ENCODE peak calls at places on chromosomes 3 and 15, in five cellular contexts. D is right atrium auricular region, I is progenitor cell of endocrine pancreas, O is AG10803, P is H1. L is an unnamed sample.

GRCh38 chr15:67850336-67850735 is 10.5 kb upstream of the RNU6-1 start:
- DNase-seq in P (no peak), O (no peak), D (no peak), I (no peak), L (no peak)

GRCh38 chr3:157632081-157632480 is 128.9 kb upstream of the VEPH1 start:
- DNase-seq in O (peak), P (no peak), D (no peak), I (no peak), L (no peak)

GRCh38 chr15:85831415-85832113 is 36.8 kb upstream of the KLHL25 start:
- DNase-seq in P (no peak), I (peak), D (peak), O (peak), L (no peak)

GRCh38 chr3:157119369-157119951 is 40.5 kb downstream of the CCNL1 start:
- DNase-seq in P (no peak), O (no peak), I (no peak), D (no peak), L (no peak)

GRCh38 chr3:94500146-94500545 is 437.3 kb downstream of the NSUN3 start:
- DNase-seq in I (no peak), P (no peak), O (no peak), D (no peak), L (no peak)

GRCh38 chr3:117600112-117600511 is 890.5 kb downstream of the TUSC7 start:
- DNase-seq in I (no peak), D (no peak), O (no peak), P (no peak), L (no peak)

GRCh38 chr15:81394609-81395008 is 20.6 kb upstream of the TMC3 start:
- DNase-seq in D (no peak), O (no peak), P (no peak), I (no peak), L (no peak)

GRCh38 chr3:158279584-158279983 is 169.7 kb downstream of the RSRC1 start:
- DNase-seq in P (no peak), D (no peak), O (no peak), I (no peak), L (no peak)

GRCh38 chr3:138049157-138049919 is 39.4 kb downstream of the CLDN18 start:
- DNase-seq in I (no peak), O (peak), P (no peak), D (no peak), L (no peak)

GRCh38 chr3:57919987-57920386 is 88.2 kb upstream of the FLNB start:
- DNase-seq in P (no peak), D (no peak), I (no peak), O (no peak), L (no peak)

GRCh38 chr3:184156522-184156955 is 1.4 kb downstream of the DVL3 start:
- DNase-seq in D (no peak), P (no peak), I (peak), O (peak), L (no peak)

GRCh38 chr15:71294636-71295241 is 179.5 kb downstream of the THSD4 start:
- DNase-seq in I (no peak), O (peak), P (no peak), D (no peak), L (no peak)

GRCh38 chr3:30078736-30079135 is 527.7 kb upstream of the TGFBR2 start:
- DNase-seq in D (no peak), O (no peak), I (no peak), P (no peak), L (no peak)

GRCh38 chr3:4772171-4772804 is 206.9 kb upstream of the BHLHE40 start:
- DNase-seq in D (peak), I (no peak), O (peak), P (no peak), L (no peak)

GRCh38 chr3:53170325-53171108 is 9.5 kb downstream of the PRKCD start:
- DNase-seq in D (no peak), O (no peak), P (no peak), I (no peak), L (peak)

GRCh38 chr15:83107841-83108181 is 366 bp downstream of the TM6SF1 start:
- DNase-seq in P (no peak), I (no peak), O (no peak), D (no peak), L (no peak)

GRCh38 chr15:83109532-83109931 is 2.1 kb downstream of the TM6SF1 start:
- DNase-seq in P (no peak), I (no peak), D (no peak), O (no peak), L (no peak)

GRCh38 chr15:83108266-83109219 is 1.1 kb downstream of the TM6SF1 start:
- DNase-seq in P (no peak), O (peak), I (no peak), D (peak), L (peak)

GRCh38 chr15:83105450-83105849 is 2.0 kb upstream of the TM6SF1 start:
- DNase-seq in O (no peak), P (no peak), D (peak), I (no peak), L (no peak)

GRCh38 chr15:83106994-83107840 is at the start of gene TM6SF1:
- DNase-seq in D (no peak), I (peak), O (no peak), P (no peak), L (no peak)
- TF ChIP-seq CTCF in D (no peak), I (no peak), O (no peak), P (no peak), L (no peak)

GRCh38 chr3:55723653-55724406 is 236.7 kb upstream of the WNT5A start:
- DNase-seq in O (no peak), P (no peak), I (no peak), D (no peak), L (no peak)
- TF ChIP-seq CTCF in O (no peak), P (peak), I (no peak), D (no peak), L (no peak)

GRCh38 chr3:188306435-188306980 is 152.6 kb downstream of the LPP start:
- DNase-seq in P (no peak), D (no peak), O (peak), I (no peak), L (no peak)

GRCh38 chr3:188305220-188305619 is 151.3 kb downstream of the LPP start:
- DNase-seq in P (no peak), I (no peak), O (no peak), D (no peak), L (no peak)

GRCh38 chr3:188303823-188304222 is 149.9 kb downstream of the LPP start:
- DNase-seq in D (no peak), O (no peak), I (no peak), P (no peak), L (no peak)

GRCh38 chr3:188301147-188301546 is 147.2 kb downstream of the LPP start:
- DNase-seq in P (no peak), O (no peak), D (no peak), I (no peak), L (no peak)

GRCh38 chr3:188303286-188303799 is 149.4 kb downstream of the LPP start:
- DNase-seq in O (no peak), D (no peak), P (no peak), I (no peak), L (no peak)
- TF ChIP-seq CTCF in O (no peak), D (no peak), P (no peak), I (no peak), L (no peak)

GRCh38 chr3:126355777-126356372 is 1.3 kb downstream of the KLF15 start:
- DNase-seq in I (peak), D (peak), P (peak), O (peak), L (no peak)
- TF ChIP-seq CTCF in I (no peak), D (no peak), P (no peak), O (no peak), L (no peak)

GRCh38 chr3:189272500-189273119 is 100.8 kb downstream of the TPRG1 start:
- DNase-seq in D (no peak), P (no peak), O (no peak), I (no peak), L (no peak)

GRCh38 chr3:189275182-189275581 is 103.4 kb downstream of the TPRG1 start:
- DNase-seq in P (no peak), O (no peak), I (no peak), D (no peak), L (no peak)

GRCh38 chr3:189276481-189277190 is 104.9 kb downstream of the TPRG1 start:
- DNase-seq in O (peak), D (no peak), P (no peak), I (no peak), L (peak)

GRCh38 chr3:189275852-189276251 is 104.1 kb downstream of the TPRG1 start:
- DNase-seq in P (no peak), I (no peak), D (no peak), O (no peak), L (no peak)

DNA sequence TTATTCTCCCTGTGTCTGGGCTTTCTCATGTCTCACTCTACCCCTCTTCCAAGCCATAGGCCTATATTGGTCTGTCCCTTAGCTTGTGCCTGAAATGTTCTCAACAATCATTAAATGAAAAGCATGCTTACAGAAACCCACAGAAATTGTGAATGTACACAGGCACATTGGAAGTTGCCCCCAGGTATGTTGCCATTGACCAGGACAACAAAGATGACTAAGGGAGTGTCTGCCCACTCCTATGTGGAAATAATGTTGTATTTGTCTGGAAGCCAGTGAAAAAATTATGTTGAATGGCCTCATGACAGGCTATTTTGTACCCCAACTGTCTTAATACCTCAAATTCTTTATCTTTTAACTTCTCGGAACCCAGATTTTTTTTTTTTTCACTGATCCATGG is 102.0 kb downstream of the TPRG1 start:
- DNase-seq in P (no peak), D (no peak), I (no peak), O (no peak), L (no peak)
- TF ChIP-seq CTCF in P (no peak), D (no peak), I (no peak), O (no peak), L (no peak)

DNA sequence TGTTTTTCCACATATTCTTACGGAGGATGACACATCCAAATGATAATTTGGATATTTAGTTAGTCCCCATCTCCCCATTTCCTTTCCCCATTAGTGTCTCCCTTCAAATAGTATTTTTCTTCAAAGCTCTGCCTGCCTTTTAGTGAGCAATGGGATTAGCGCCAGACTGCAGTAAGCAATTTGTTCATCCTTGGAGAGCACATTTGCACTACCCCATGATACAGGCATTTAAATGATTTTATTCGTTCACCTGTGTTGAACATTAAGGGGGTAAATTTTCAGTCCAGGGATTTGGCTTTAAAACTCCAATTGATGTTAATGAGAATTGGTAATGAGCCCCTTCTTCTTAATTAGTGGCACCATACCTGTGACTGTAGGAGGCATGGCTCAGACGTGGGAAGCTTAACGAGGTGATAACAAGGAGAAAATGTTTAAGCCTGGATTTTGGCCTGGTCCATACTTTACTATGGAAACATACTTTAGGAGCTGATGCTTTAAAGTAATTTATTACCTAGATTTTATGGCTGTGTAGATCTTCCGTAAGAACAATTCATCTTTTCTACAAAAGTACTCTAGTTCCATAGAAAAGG is 161.4 kb upstream of the NANOGP8 start:
- DNase-seq in P (no peak), D (no peak), O (no peak), I (no peak), L (no peak)
- TF ChIP-seq CTCF in P (no peak), D (no peak), O (no peak), I (no peak), L (no peak)

GRCh38 chr3:160956785-160957184 is 148.4 kb downstream of the B3GALNT1 start:
- DNase-seq in O (peak), D (no peak), I (no peak), P (no peak), L (no peak)
- TF ChIP-seq CTCF in O (peak), D (no peak), I (no peak), P (peak), L (peak)